ENCODE peak calls at places on chromosome 1, in four cellular contexts. One of them, this sample, is unnamed.

GRCh38 chr1:233459968-233460367 is 132.4 kb downstream of the MAP3K21 start:
- DNase-seq in H1: no peak
- DNase-seq in OCI-LY7: no peak
- DNase-seq in mesendoderm: peak
- DNase-seq in this sample: no peak

GRCh38 chr1:15803380-15803779 is 4.1 kb downstream of the UQCRHL start:
- DNase-seq in H1: peak
- DNase-seq in OCI-LY7: peak
- DNase-seq in mesendoderm: peak
- DNase-seq in this sample: no peak

GRCh38 chr1:70033934-70034333 is 171.4 kb downstream of the LRRC40 start:
- DNase-seq in H1: no peak
- DNase-seq in OCI-LY7: no peak
- DNase-seq in mesendoderm: no peak
- DNase-seq in this sample: no peak

GRCh38 chr1:221759436-221759835 is 17.5 kb upstream of the DUSP10 start:
- DNase-seq in H1: no peak
- DNase-seq in OCI-LY7: no peak
- DNase-seq in mesendoderm: no peak
- DNase-seq in this sample: no peak

GRCh38 chr1:10796029-10796944 is at the start of gene CASZ1:
- DNase-seq in H1: peak
- DNase-seq in OCI-LY7: no peak
- DNase-seq in mesendoderm: peak
- DNase-seq in this sample: no peak

GRCh38 chr1:183761871-183762270 is 43.0 kb upstream of the RGL1 start:
- DNase-seq in H1: no peak
- DNase-seq in OCI-LY7: no peak
- DNase-seq in mesendoderm: no peak
- DNase-seq in this sample: no peak

GRCh38 chr1:3599286-3599811 is 12.0 kb downstream of the MEGF6 start:
- DNase-seq in H1: no peak
- DNase-seq in OCI-LY7: no peak
- DNase-seq in mesendoderm: no peak
- DNase-seq in this sample: no peak

GRCh38 chr1:214123061-214123784 is 135.4 kb downstream of the PROX1 start:
- DNase-seq in H1: no peak
- DNase-seq in OCI-LY7: peak
- DNase-seq in mesendoderm: peak
- DNase-seq in this sample: peak

GRCh38 chr1:87956072-87956471 is 627.4 kb downstream of the LMO4 start:
- DNase-seq in H1: no peak
- DNase-seq in OCI-LY7: no peak
- DNase-seq in mesendoderm: peak
- DNase-seq in this sample: no peak

GRCh38 chr1:115098979-115099692 is 9.8 kb upstream of the TSPAN2 start:
- DNase-seq in H1: no peak
- DNase-seq in OCI-LY7: peak
- DNase-seq in mesendoderm: peak
- DNase-seq in this sample: peak

GRCh38 chr1:2528966-2529750 is 905 bp downstream of the HES5 start:
- DNase-seq in H1: peak
- DNase-seq in OCI-LY7: no peak
- DNase-seq in mesendoderm: peak
- DNase-seq in this sample: no peak

GRCh38 chr1:234745844-234746797 is 136.1 kb upstream of the IRF2BP2 start:
- DNase-seq in H1: no peak
- DNase-seq in OCI-LY7: no peak
- DNase-seq in mesendoderm: peak
- DNase-seq in this sample: no peak

GRCh38 chr1:109985251-109986053 is 887 bp downstream of the AHCYL1 start:
- DNase-seq in H1: no peak
- DNase-seq in OCI-LY7: no peak
- DNase-seq in mesendoderm: no peak
- DNase-seq in this sample: no peak

GRCh38 chr1:177945943-177946650 is 23.8 kb downstream of the SEC16B start:
- DNase-seq in H1: peak
- DNase-seq in OCI-LY7: peak
- DNase-seq in mesendoderm: peak
- DNase-seq in this sample: peak

GRCh38 chr1:174963547-174964125 is 36.1 kb upstream of the CACYBP start:
- DNase-seq in H1: no peak
- DNase-seq in OCI-LY7: peak
- DNase-seq in mesendoderm: no peak
- DNase-seq in this sample: no peak

GRCh38 chr1:21355956-21356355 is 65.7 kb upstream of the ECE1 start:
- DNase-seq in H1: no peak
- DNase-seq in OCI-LY7: no peak
- DNase-seq in mesendoderm: no peak
- DNase-seq in this sample: no peak

GRCh38 chr1:116740726-116741125 is 13.5 kb upstream of the CD2 start:
- DNase-seq in H1: no peak
- DNase-seq in OCI-LY7: peak
- DNase-seq in mesendoderm: no peak
- DNase-seq in this sample: no peak
- H3K27ac ChIP-seq in H1: no peak
- H3K27ac ChIP-seq in OCI-LY7: no peak
- H3K27ac ChIP-seq in mesendoderm: no peak
- H3K27ac ChIP-seq in this sample: peak

DNA sequence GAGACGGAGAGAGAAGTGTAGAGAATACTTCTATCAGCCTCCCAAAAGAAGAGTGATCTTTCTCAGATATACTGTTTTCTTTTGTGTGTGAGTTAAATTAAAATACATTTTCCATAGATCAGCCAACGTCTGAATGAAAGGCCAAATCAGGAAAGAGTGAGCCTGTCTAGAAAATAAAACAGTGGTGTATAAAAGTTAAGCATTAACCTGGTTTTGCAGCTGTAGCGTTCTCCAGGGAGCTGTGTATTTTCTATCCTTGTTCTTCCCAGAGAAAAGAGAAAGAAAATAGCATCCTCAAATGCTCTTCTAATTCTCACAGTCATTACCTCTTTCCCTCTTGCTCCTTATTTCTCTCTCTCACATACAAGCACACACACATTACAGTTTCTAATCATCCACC is 150.0 kb downstream of the NUF2 start:
- DNase-seq in H1: no peak
- DNase-seq in OCI-LY7: no peak
- DNase-seq in mesendoderm: no peak
- DNase-seq in this sample: no peak
- H3K4me2 ChIP-seq in H1: no peak
- H3K4me2 ChIP-seq in OCI-LY7: no peak
- H3K4me2 ChIP-seq in mesendoderm: no peak
- H3K4me2 ChIP-seq in this sample: no peak

DNA sequence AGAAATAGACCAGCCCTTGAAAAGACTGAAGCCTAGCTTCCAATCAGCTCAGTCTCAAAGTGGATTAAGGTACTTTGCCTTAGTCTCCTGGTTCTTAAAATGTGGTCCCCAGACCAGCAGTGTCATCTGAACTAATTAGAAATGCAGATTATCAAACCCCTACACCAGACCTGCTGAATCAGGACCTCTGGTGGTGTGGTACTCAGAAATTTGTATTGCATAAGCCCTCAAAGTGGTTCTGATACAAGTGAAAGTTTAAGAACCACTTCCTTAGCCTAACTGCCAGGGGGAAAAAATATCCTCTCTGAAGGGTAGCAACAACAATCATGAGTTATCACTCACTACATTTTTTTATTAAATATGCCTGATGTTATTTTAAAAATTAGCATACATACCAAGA is 131.1 kb downstream of the PPP1R12B start:
- DNase-seq in H1: no peak
- DNase-seq in OCI-LY7: peak
- DNase-seq in mesendoderm: peak
- DNase-seq in this sample: peak
- H3K27ac ChIP-seq in H1: no peak
- H3K27ac ChIP-seq in OCI-LY7: no peak
- H3K27ac ChIP-seq in mesendoderm: no peak
- H3K27ac ChIP-seq in this sample: peak

DNA sequence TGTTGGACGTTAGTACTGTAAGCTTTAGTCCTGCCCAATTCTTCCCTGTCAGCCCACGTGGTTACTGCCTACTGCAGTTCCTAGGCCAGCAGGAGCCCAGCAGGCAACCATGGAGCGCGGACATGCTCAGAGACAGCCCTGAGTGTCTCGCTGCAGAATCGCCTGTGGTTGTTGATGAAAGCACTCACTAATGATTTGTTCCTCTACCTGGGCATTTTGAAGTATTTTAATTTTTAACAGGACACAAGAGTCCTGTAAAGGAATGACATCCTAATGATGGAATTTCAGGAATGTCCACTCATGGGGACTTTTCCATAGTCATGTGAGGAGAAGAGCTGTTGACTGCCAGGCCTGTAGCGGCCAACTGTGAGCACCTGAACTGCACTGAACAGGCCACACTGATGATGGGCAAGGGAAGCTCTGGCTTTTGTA is 44.1 kb downstream of the PGBD5 start:
- DNase-seq in H1: peak
- DNase-seq in OCI-LY7: no peak
- DNase-seq in mesendoderm: peak
- DNase-seq in this sample: no peak
- H3K4me2 ChIP-seq in H1: peak
- H3K4me2 ChIP-seq in OCI-LY7: no peak
- H3K4me2 ChIP-seq in mesendoderm: no peak
- H3K4me2 ChIP-seq in this sample: no peak

GRCh38 chr1:5971471-5972197 is 20.6 kb downstream of the NPHP4 start:
- DNase-seq in H1: no peak
- DNase-seq in OCI-LY7: no peak
- DNase-seq in mesendoderm: no peak
- DNase-seq in this sample: no peak
- H3K27ac ChIP-seq in H1: no peak
- H3K27ac ChIP-seq in OCI-LY7: no peak
- H3K27ac ChIP-seq in mesendoderm: no peak
- H3K27ac ChIP-seq in this sample: no peak

GRCh38 chr1:212591922-212592321 is 16.6 kb upstream of the ATF3 start:
- DNase-seq in H1: no peak
- DNase-seq in OCI-LY7: no peak
- DNase-seq in mesendoderm: no peak
- DNase-seq in this sample: no peak
- H3K4me2 ChIP-seq in H1: no peak
- H3K4me2 ChIP-seq in OCI-LY7: no peak
- H3K4me2 ChIP-seq in mesendoderm: no peak
- H3K4me2 ChIP-seq in this sample: no peak

GRCh38 chr1:244350027-244350426 is 101.7 kb downstream of the ADSS2 start:
- DNase-seq in H1: no peak
- DNase-seq in OCI-LY7: no peak
- DNase-seq in mesendoderm: no peak
- DNase-seq in this sample: no peak

GRCh38 chr1:244349103-244349531 is 102.6 kb downstream of the ADSS2 start:
- DNase-seq in H1: no peak
- DNase-seq in OCI-LY7: no peak
- DNase-seq in mesendoderm: no peak
- DNase-seq in this sample: no peak

GRCh38 chr1:244346972-244347618 is 104.6 kb downstream of the ADSS2 start:
- DNase-seq in H1: no peak
- DNase-seq in OCI-LY7: no peak
- DNase-seq in mesendoderm: no peak
- DNase-seq in this sample: no peak

GRCh38 chr1:244347942-244348341 is 103.8 kb downstream of the ADSS2 start:
- DNase-seq in H1: no peak
- DNase-seq in OCI-LY7: no peak
- DNase-seq in mesendoderm: no peak
- DNase-seq in this sample: no peak

GRCh38 chr1:244349581-244350001 is 102.1 kb downstream of the ADSS2 start:
- DNase-seq in H1: no peak
- DNase-seq in OCI-LY7: no peak
- DNase-seq in mesendoderm: no peak
- DNase-seq in this sample: no peak
- H3K27ac ChIP-seq in H1: no peak
- H3K27ac ChIP-seq in OCI-LY7: no peak
- H3K27ac ChIP-seq in mesendoderm: peak
- H3K27ac ChIP-seq in this sample: no peak